ENCODE peak calls at places on chromosomes 6 and 20, in six cellular contexts. N, M, Z, C, U and S are unnamed samples.

GRCh38 chr6:29989211-29989610 is 46.9 kb downstream of the HLA-A start:
- DNase-seq in N (peak; percentile 58), U (no peak), Z (no peak), C (no peak), M (no peak), S (no peak)

GRCh38 chr20:62331347-62331746 is 28.6 kb downstream of the ADRM1 start:
- DNase-seq in Z (no peak), M (no peak), N (no peak), U (no peak), C (no peak), S (no peak)

GRCh38 chr6:7617954-7618764 is 28.2 kb downstream of the SNRNP48 start:
- DNase-seq in Z (no peak), C (peak; percentile 76), N (peak; percentile 66), U (peak; percentile 71), M (peak; percentile 83), S (no peak)

GRCh38 chr20:51369503-51369902 is 173.0 kb downstream of the NFATC2 start:
- DNase-seq in C (no peak), U (no peak), Z (no peak), M (no peak), N (no peak), S (no peak)

GRCh38 chr20:24018796-24019195 is 30.2 kb upstream of the GGTLC1 start:
- DNase-seq in U (no peak), N (no peak), Z (no peak), M (peak; percentile 63), C (no peak), S (no peak)

GRCh38 chr6:80214436-80215022 is 108.1 kb downstream of the BCKDHB start:
- DNase-seq in Z (no peak), N (peak; percentile 50), M (no peak), U (no peak), C (peak; percentile 10), S (peak; percentile 30)

GRCh38 chr6:17986656-17987575 is 519 bp downstream of the KIF13A start:
- DNase-seq in Z (peak; percentile 78), N (peak; percentile 61), U (peak; percentile 87), M (no peak), C (peak; percentile 64), S (peak; percentile 72)

GRCh38 chr6:7505196-7505699 is 36.2 kb upstream of the DSP start:
- DNase-seq in N (peak; percentile 92), Z (peak; percentile 63), C (peak; percentile 58), M (peak; percentile 97), U (no peak), S (peak; percentile 85)

GRCh38 chr6:121828567-121828966 is 393.1 kb downstream of the GJA1 start:
- DNase-seq in Z (no peak), C (no peak), M (no peak), N (peak; percentile 39), U (no peak), S (no peak)

GRCh38 chr6:51640016-51640415 is 447.4 kb downstream of the PKHD1 start:
- DNase-seq in Z (no peak), C (no peak), U (no peak), M (no peak), N (no peak), S (no peak)

GRCh38 chr6:57262901-57263694 is 41.0 kb upstream of the RAB23 start:
- DNase-seq in N (peak; percentile 99), Z (no peak), M (no peak), U (peak; percentile 78), C (no peak), S (no peak)

GRCh38 chr6:170093658-170094596 is 197.0 kb downstream of the DLL1 start:
- DNase-seq in U (peak; percentile 56), Z (peak; percentile 57), M (no peak), C (no peak), N (no peak), S (no peak)

GRCh38 chr20:17762873-17763557 is 63.2 kb downstream of the BANF2 start:
- DNase-seq in U (no peak), Z (no peak), N (no peak), C (no peak), M (peak; percentile 43), S (no peak)

GRCh38 chr20:50798650-50799049 is 3.8 kb downstream of the BCAS4 start:
- DNase-seq in Z (peak; percentile 5), M (no peak), N (peak; percentile 24), C (no peak), U (no peak), S (no peak)

GRCh38 chr6:158232445-158233213 is 64.5 kb downstream of the GTF2H5 start:
- DNase-seq in C (peak; percentile 46), U (peak; percentile 75), Z (peak; percentile 77), M (peak; percentile 41), N (peak; percentile 66), S (peak; percentile 71)

GRCh38 chr6:131787079-131787478 is 20.7 kb upstream of the ENPP1 start:
- DNase-seq in N (peak; percentile 30), C (no peak), M (no peak), U (no peak), Z (no peak), S (no peak)

GRCh38 chr6:105211831-105212230 is 32.0 kb upstream of the POPDC3 start:
- DNase-seq in N (peak; percentile 28), C (no peak), M (no peak), Z (no peak), U (no peak), S (no peak)

GRCh38 chr6:155872961-155873360 is 417.3 kb upstream of the NOX3 start:
- DNase-seq in M (no peak), C (no peak), U (no peak), N (no peak), Z (no peak), S (no peak)

GRCh38 chr6:155861821-155862220 is 406.2 kb upstream of the NOX3 start:
- DNase-seq in M (no peak), Z (no peak), U (no peak), C (no peak), N (no peak), S (no peak)

GRCh38 chr6:155867682-155868081 is 412.0 kb upstream of the NOX3 start:
- DNase-seq in U (no peak), Z (no peak), C (no peak), M (no peak), N (no peak), S (no peak)
- H3K4me3 ChIP-seq in U (no peak overlapping the region), Z (no peak overlapping the region), C (no peak overlapping the region), M (no peak overlapping the region), N (no peak overlapping the region), S (no peak overlapping the region)

DNA sequence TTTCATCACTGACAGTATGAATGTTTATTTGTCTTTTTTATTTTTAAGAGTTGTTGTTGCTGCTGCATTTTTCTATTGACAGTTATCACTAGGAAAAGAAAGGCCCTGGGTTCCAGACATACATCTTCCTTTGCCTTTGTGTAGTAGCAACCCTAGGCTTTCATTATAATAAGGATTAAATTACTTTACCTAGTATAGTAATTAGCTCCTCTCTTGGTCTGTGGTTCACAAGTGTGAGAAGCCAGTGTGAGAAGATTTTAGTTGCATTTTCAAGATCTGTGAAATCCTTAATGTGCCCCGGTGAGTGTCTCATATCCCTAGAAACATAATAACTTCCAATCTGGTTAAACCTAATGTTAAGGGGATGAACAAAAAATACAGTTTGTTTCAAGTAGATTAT is 799.3 kb upstream of the MAP3K7 start:
- DNase-seq in N (no peak), U (no peak), Z (no peak), C (no peak), M (no peak), S (no peak)
- H3K36me3 ChIP-seq in N (no peaks in the 10 kb centered on the region), U (no peaks in the 10 kb centered on the region), Z (no peaks in the 10 kb centered on the region), C (no peaks in the 10 kb centered on the region), M (no peaks in the 10 kb centered on the region), S (no peaks in the 10 kb centered on the region)

GRCh38 chr20:64146936-64147451 is 17.3 kb upstream of the MYT1 start:
- DNase-seq in N (no peak), Z (no peak), M (no peak), C (no peak), U (peak; percentile 27), S (no peak)

GRCh38 chr20:64146301-64146935 is 17.8 kb upstream of the MYT1 start:
- DNase-seq in Z (no peak), C (no peak), U (peak; percentile 53), N (no peak), M (no peak), S (no peak)

GRCh38 chr20:64143018-64143801 is 21.0 kb upstream of the MYT1 start:
- DNase-seq in Z (no peak), N (no peak), U (peak; percentile 28), C (no peak), M (no peak), S (no peak)

GRCh38 chr20:64144144-64144912 is 19.9 kb upstream of the MYT1 start:
- DNase-seq in N (no peak), M (no peak), U (peak; percentile 19), Z (no peak), C (no peak), S (no peak)

GRCh38 chr20:64145458-64146300 is 18.6 kb upstream of the MYT1 start:
- DNase-seq in U (peak; percentile 42), Z (no peak), C (no peak), N (no peak), M (no peak), S (no peak)
- TF ChIP-seq CTCF in U (no peak), Z (no peak), C (no peak), N (no peak), M (peak; percentile 56), S (no peak)

GRCh38 chr20:11651647-11652046 is 266.0 kb upstream of the BTBD3 start:
- DNase-seq in Z (no peak), C (no peak), M (no peak), U (no peak), N (no peak), S (no peak)
- H3K4me3 ChIP-seq in Z (no peak overlapping the region), C (no peak overlapping the region), M (no peak overlapping the region), U (no peak overlapping the region), N (no peak overlapping the region), S (no peak overlapping the region)

GRCh38 chr6:138406443-138406842 is 2.4 kb downstream of the HEBP2 start:
- DNase-seq in N (no peak), M (no peak), Z (no peak), U (no peak), C (no peak), S (peak; percentile 57)

GRCh38 chr6:138410048-138410735 is 6.2 kb downstream of the HEBP2 start:
- DNase-seq in C (no peak), Z (no peak), M (peak; percentile 73), N (peak; percentile 32), U (no peak), S (no peak)

GRCh38 chr6:138415125-138415524 is 11.1 kb downstream of the HEBP2 start:
- DNase-seq in U (no peak), C (no peak), M (no peak), N (no peak), Z (no peak), S (no peak)

GRCh38 chr6:138416201-138416600 is 12.2 kb downstream of the HEBP2 start:
- DNase-seq in M (no peak), C (no peak), Z (no peak), N (no peak), U (no peak), S (no peak)

GRCh38 chr6:138410972-138411667 is 7.1 kb downstream of the HEBP2 start:
- DNase-seq in N (peak; percentile 67), Z (no peak), M (peak; percentile 98), U (no peak), C (no peak), S (no peak)
- H3K36me3 ChIP-seq in N (peaks cover 14% of the 10 kb centered on the region), Z (peaks cover 88% of the 10 kb centered on the region), M (peaks cover 65% of the 10 kb centered on the region), U (peaks cover 68% of the 10 kb centered on the region), C (peaks cover 7% of the 10 kb centered on the region), S (no peaks in the 10 kb centered on the region)